ENCODE peak calls at places on chromosome 17, in five cellular contexts. G is fibroblast of mammary gland, Y is AG04450, Z is mammary epithelial cell, W is dorsolateral prefrontal cortex. F is an unnamed sample.

GRCh38 chr17:33949100-33949499 is 306.0 kb upstream of the CCL2 start:
- DNase-seq in G (no peak), Y (no peak), Z (no peak), W (no peak), F (no peak)

GRCh38 chr17:41689497-41690299 is 1.0 kb downstream of the EIF1 start:
- DNase-seq in G (peak), Y (no peak), Z (peak), W (no peak), F (peak)

GRCh38 chr17:64115043-64115698 is 14.8 kb downstream of the ERN1 start:
- DNase-seq in G (peak), Y (no peak), Z (peak), W (no peak), F (no peak)

GRCh38 chr17:2050246-2050866 is 4.5 kb upstream of the HIC1 start:
- DNase-seq in G (peak), Y (no peak), Z (peak), W (no peak), F (no peak)

GRCh38 chr17:50101346-50102163 is 6.4 kb downstream of the PDK2 start:
- DNase-seq in G (no peak), Y (no peak), Z (no peak), W (no peak), F (peak)

GRCh38 chr17:80941743-80942211 is 49.9 kb upstream of the CHMP6 start:
- DNase-seq in G (no peak), Y (no peak), Z (no peak), W (peak), F (no peak)

GRCh38 chr17:50095626-50096037 is 481 bp downstream of the PDK2 start:
- DNase-seq in G (no peak), Y (no peak), Z (no peak), W (no peak), F (no peak)

GRCh38 chr17:73564856-73565255 is 79.4 kb downstream of the SDK2 start:
- DNase-seq in G (peak), Y (no peak), Z (no peak), W (no peak), F (no peak)

GRCh38 chr17:7982666-7983065 is 19.7 kb upstream of the GUCY2D start:
- DNase-seq in G (no peak), Y (no peak), Z (no peak), W (no peak), F (peak)
- TF ChIP-seq CTCF in G (peak), Y (no peak), Z (no peak), W (no peak), F (peak)

DNA sequence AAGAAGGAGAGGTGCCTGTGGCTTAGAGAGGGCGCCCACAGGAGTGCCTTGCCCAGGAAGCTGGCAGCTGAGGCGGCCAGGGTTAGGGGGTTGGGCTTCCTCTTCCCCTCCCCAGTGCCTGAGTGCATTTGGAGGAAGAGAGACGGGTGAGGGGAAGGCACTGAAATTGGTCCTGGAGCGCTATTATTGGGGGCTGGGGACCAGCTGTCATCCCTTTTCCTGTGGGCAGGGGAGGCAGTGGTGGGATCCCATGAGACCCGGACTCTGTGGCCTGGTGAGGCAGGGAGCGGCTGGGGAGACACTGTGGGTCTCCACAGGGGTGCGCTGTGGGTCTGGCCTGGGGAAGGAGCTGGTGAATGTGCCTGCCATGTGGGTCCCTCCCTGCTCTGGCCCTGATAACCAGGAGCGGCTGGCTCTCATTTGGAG is 259.7 kb downstream of the SEC14L1 start:
- DNase-seq in G (no peak), Y (no peak), Z (no peak), W (no peak), F (no peak)
- TF ChIP-seq CTCF in G (peak), Y (peak), Z (no peak), W (no peak), F (peak)

DNA sequence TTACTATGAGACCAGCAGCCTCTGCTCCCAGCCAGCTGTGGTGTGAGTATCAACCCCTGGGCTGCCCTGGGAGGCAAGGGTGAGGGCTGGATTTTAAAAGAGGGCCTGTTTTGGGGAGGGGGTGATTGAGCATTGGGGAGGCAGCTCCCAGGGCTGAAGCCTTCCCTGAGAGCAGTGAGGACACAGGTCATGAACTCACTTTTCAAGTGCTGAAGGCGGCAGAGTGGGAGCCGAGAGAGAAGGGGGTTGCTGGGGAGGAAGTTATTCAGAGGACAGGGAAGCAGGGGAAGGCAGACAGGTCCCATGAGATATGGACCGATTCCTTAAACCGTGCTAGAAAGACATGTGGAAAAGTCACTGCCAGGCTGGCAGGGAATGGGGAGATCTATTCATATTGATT is 974 bp downstream of the CCL4 start:
- DNase-seq in G (no peak), Y (no peak), Z (no peak), W (no peak), F (no peak)
- TF ChIP-seq CTCF in G (no peak), Y (no peak), Z (no peak), W (no peak), F (no peak)

DNA sequence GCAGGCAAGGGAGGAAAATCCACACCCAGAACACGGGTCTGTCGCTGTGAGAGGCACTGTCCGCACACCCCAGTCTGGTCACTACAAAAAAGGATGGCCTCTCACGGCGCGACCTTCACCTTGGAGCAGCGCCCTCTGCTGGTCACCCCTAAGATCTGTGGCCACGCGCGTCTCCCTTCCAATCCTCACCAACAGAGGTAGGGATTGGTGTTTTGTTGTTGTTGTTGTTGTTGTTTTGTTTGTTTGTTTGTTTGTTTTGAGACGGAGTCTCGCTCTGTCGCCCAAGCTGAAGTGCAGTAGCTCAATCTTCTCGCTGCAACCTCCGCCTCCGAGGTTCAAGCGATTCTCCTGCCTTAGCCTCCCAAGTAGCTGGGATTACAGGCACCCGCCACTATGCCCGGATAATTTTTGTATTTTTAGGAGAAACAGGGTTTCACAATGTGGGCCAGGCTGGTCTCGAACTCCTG is 15.0 kb upstream of the C17orf58 start:
- DNase-seq in G (peak), Y (no peak), Z (no peak), W (no peak), F (no peak)
- TF ChIP-seq CTCF in G (peak), Y (peak), Z (peak), W (peak), F (peak)

F was measured in HFFc6.